ENCODE peak calls at places on chromosomes 4 and X, in four cellular contexts. T is stimulated activated CD4-positive, alpha-beta T cell treated with anti-CD3 and anti-CD28 coated beads, Interleukin-4, amount 100 ng/mL, for 48 hours; A is C1 segment of cervical spinal cord; S is NCI-H1105. N is an unnamed sample.

GRCh38 chr4:163467371-163467770 is 6.2 kb downstream of the TKTL2 start:
- DNase-seq in A (no peak), S (no peak), T (no peak), N (no peak)

GRCh38 chr4:8218371-8219050 is 19.4 kb downstream of the SH3TC1 start:
- DNase-seq in S (peak), T (no peak), A (no peak), N (no peak)

GRCh38 chr4:22875592-22876257 is 183.0 kb downstream of the GBA3 start:
- DNase-seq in A (no peak), S (no peak), T (no peak), N (no peak)

GRCh38 chrX:107731831-107732502 is 43.6 kb downstream of the TSC22D3 start:
- DNase-seq in A (peak), S (peak), T (no peak), N (peak)

GRCh38 chr4:158896459-158897238 is 127.8 kb downstream of the FNIP2 start:
- DNase-seq in A (no peak), T (no peak), S (no peak), N (no peak)

GRCh38 chr4:98773638-98774037 is 115.2 kb upstream of the TSPAN5 start:
- DNase-seq in S (no peak), T (no peak), A (no peak), N (no peak)

GRCh38 chr4:175509320-175509719 is 302.7 kb downstream of the GPM6A start:
- DNase-seq in A (no peak), T (no peak), S (no peak), N (no peak)

GRCh38 chr4:2936773-2937145 is 26.4 kb downstream of the NOP14 start:
- DNase-seq in T (peak), S (no peak), A (no peak), N (no peak)

GRCh38 chrX:67555578-67556203 is 11.9 kb downstream of the AR start:
- DNase-seq in A (no peak), S (no peak), T (no peak), N (no peak)

GRCh38 chrX:17433965-17434364 is 59.0 kb downstream of the NHS start:
- DNase-seq in S (no peak), T (no peak), A (no peak), N (no peak)

GRCh38 chr4:80538276-80538926 is 202.9 kb downstream of the CFAP299 start:
- DNase-seq in A (no peak), T (no peak), S (no peak), N (no peak)

GRCh38 chrX:150035531-150035930 is 97.2 kb upstream of the EOLA2 start:
- DNase-seq in T (no peak), S (no peak), A (no peak), N (no peak)

GRCh38 chr4:24211821-24212220 is 322.0 kb upstream of the PPARGC1A start:
- DNase-seq in A (no peak), T (no peak), S (no peak), N (no peak)

GRCh38 chr4:101014417-101014816 is 332.9 kb downstream of the PPP3CA start:
- DNase-seq in S (no peak), A (no peak), T (no peak), N (no peak)

GRCh38 chr4:152038238-152038637 is 277.4 kb upstream of the GATB start:
- DNase-seq in S (no peak), A (no peak), T (no peak), N (no peak)

GRCh38 chrX:132181364-132181763 is 37.9 kb downstream of the RAP2C start:
- DNase-seq in T (no peak), A (no peak), S (no peak), N (no peak)

GRCh38 chr4:56757821-56758400 is 63.6 kb downstream of the SPINK2 start:
- DNase-seq in T (peak), S (no peak), A (no peak), N (peak)

GRCh38 chr4:4941741-4942140 is 77.5 kb downstream of the CYTL1 start:
- DNase-seq in S (no peak), T (no peak), A (no peak), N (no peak)

GRCh38 chr4:40422309-40422708 is 87.2 kb downstream of the CHRNA9 start:
- DNase-seq in T (no peak), S (no peak), A (no peak), N (no peak)

GRCh38 chrX:20711366-20711765 is 444.7 kb upstream of the RPS6KA3 start:
- DNase-seq in S (peak), A (no peak), T (no peak), N (no peak)

GRCh38 chr4:153211986-153212720 is 7.9 kb downstream of the TRIM2 start:
- DNase-seq in S (no peak), A (no peak), T (no peak), N (no peak)

GRCh38 chr4:123365412-123365811 is 31.2 kb upstream of the SPRY1 start:
- DNase-seq in A (no peak), T (no peak), S (no peak), N (no peak)

GRCh38 chrX:102154218-102154860 is 1.4 kb downstream of the BEX5 start:
- DNase-seq in T (no peak), S (peak), A (no peak), N (peak)

GRCh38 chr4:181952478-181952877 is 290.7 kb upstream of the TENM3 start:
- DNase-seq in T (no peak), S (no peak), A (no peak), N (no peak)

GRCh38 chrX:44225667-44226066 is 117.8 kb downstream of the EFHC2 start:
- DNase-seq in T (no peak), A (no peak), S (no peak), N (no peak)

GRCh38 chrX:151694661-151695582 is at the start of gene PRRG3:
- DNase-seq in T (no peak), S (no peak), A (no peak), N (no peak)

GRCh38 chr4:150117094-150117493 is 38.8 kb downstream of the DCLK2 start:
- DNase-seq in T (no peak), A (no peak), S (no peak), N (peak)

GRCh38 chr4:40555176-40555900 is 74.3 kb downstream of the RBM47 start:
- DNase-seq in T (no peak), A (no peak), S (no peak), N (no peak)

GRCh38 chr4:142565771-142566170 is 280.3 kb downstream of the INPP4B start:
- DNase-seq in S (no peak), T (no peak), A (no peak), N (no peak)

GRCh38 chr4:141654098-141654497 is 17.7 kb downstream of the IL15 start:
- DNase-seq in T (no peak), A (no peak), S (no peak), N (no peak)

GRCh38 chr4:163166041-163166579 is 580 bp downstream of the NAF1 start:
- DNase-seq in A (peak), S (no peak), T (peak), N (peak)

GRCh38 chrX:153381684-153382532 is 19.2 kb downstream of the PNMA6E start:
- DNase-seq in A (no peak), S (peak), T (no peak), N (peak)

GRCh38 chrX:39653656-39654055 is 444.1 kb downstream of the BCOR start:
- DNase-seq in A (peak), S (no peak), T (no peak), N (peak)

GRCh38 chr4:99458911-99459447 is 23.8 kb upstream of the ADH7 start:
- DNase-seq in S (no peak), A (no peak), T (no peak), N (no peak)

GRCh38 chrX:86103061-86103460 is 45.2 kb upstream of the DACH2 start:
- DNase-seq in A (no peak), T (no peak), S (no peak), N (no peak)

GRCh38 chrX:72029473-72030411 is 102.0 kb downstream of the RTL5 start:
- DNase-seq in S (no peak), T (no peak), A (no peak), N (no peak)

GRCh38 chr4:36088542-36088941 is 155.8 kb downstream of the ARAP2 start:
- DNase-seq in A (no peak), S (no peak), T (no peak), N (no peak)

GRCh38 chr4:173170210-173170778 is 1.7 kb downstream of the GALNT7 start:
- DNase-seq in A (no peak), S (no peak), T (no peak), N (no peak)

N was measured in posterior cingulate gyrus.